ENCODE peak calls at places on chromosomes 5 and 9, in ten cellular contexts. One of them, this sample, is unnamed.

GRCh38 chr5:165460911-165461310 is 1955.5 kb downstream of the MAT2B start:
- DNase-seq in MCF 10A: peak; percentile 53
- DNase-seq in GM23338: no peak
- DNase-seq in lower lobe of right lung: no peak
- DNase-seq in non-pigmented ciliary epithelial cell: no peak
- DNase-seq in kidney tubule cell: no peak
- DNase-seq in T-cell: no peak
- DNase-seq in HCT116: no peak
- DNase-seq in cardiac fibroblast: no peak
- DNase-seq in HTR-8/SVneo: no peak
- DNase-seq in this sample: no peak

GRCh38 chr9:38084556-38084880 is 15.5 kb upstream of the SHB start:
- DNase-seq in GM23338: no peak
- DNase-seq in lower lobe of right lung: peak; percentile 60
- DNase-seq in non-pigmented ciliary epithelial cell: no peak
- DNase-seq in MCF 10A: no peak
- DNase-seq in cardiac fibroblast: no peak
- DNase-seq in HCT116: no peak
- DNase-seq in T-cell: no peak
- DNase-seq in kidney tubule cell: no peak
- DNase-seq in HTR-8/SVneo: no peak
- DNase-seq in this sample: no peak

GRCh38 chr9:98922721-98923435 is 20.8 kb upstream of the COL15A1 start:
- DNase-seq in non-pigmented ciliary epithelial cell: no peak
- DNase-seq in cardiac fibroblast: no peak
- DNase-seq in lower lobe of right lung: no peak
- DNase-seq in MCF 10A: no peak
- DNase-seq in HCT116: no peak
- DNase-seq in T-cell: no peak
- DNase-seq in GM23338: no peak
- DNase-seq in kidney tubule cell: peak; percentile 17
- DNase-seq in HTR-8/SVneo: no peak
- DNase-seq in this sample: no peak

GRCh38 chr5:171641891-171642290 is 143.7 kb upstream of the SMIM23 start:
- DNase-seq in GM23338: no peak
- DNase-seq in non-pigmented ciliary epithelial cell: no peak
- DNase-seq in HCT116: no peak
- DNase-seq in lower lobe of right lung: no peak
- DNase-seq in MCF 10A: no peak
- DNase-seq in HTR-8/SVneo: no peak
- DNase-seq in cardiac fibroblast: no peak
- DNase-seq in kidney tubule cell: no peak
- DNase-seq in T-cell: no peak
- DNase-seq in this sample: no peak

GRCh38 chr9:121748080-121748479 is 96.6 kb downstream of the DAB2IP start:
- DNase-seq in HCT116: no peak
- DNase-seq in non-pigmented ciliary epithelial cell: no peak
- DNase-seq in T-cell: no peak
- DNase-seq in lower lobe of right lung: no peak
- DNase-seq in cardiac fibroblast: peak; percentile 20
- DNase-seq in kidney tubule cell: no peak
- DNase-seq in GM23338: no peak
- DNase-seq in HTR-8/SVneo: no peak
- DNase-seq in MCF 10A: no peak
- DNase-seq in this sample: no peak

GRCh38 chr9:107336718-107337360 is 53.8 kb downstream of the RAD23B start:
- DNase-seq in T-cell: no peak
- DNase-seq in non-pigmented ciliary epithelial cell: no peak
- DNase-seq in kidney tubule cell: peak; percentile 56
- DNase-seq in MCF 10A: peak; percentile 65
- DNase-seq in GM23338: no peak
- DNase-seq in HTR-8/SVneo: no peak
- DNase-seq in lower lobe of right lung: no peak
- DNase-seq in HCT116: no peak
- DNase-seq in cardiac fibroblast: peak; percentile 62
- DNase-seq in this sample: peak; percentile 86

GRCh38 chr9:107700902-107701301 is 211.3 kb upstream of the KLF4 start:
- DNase-seq in GM23338: no peak
- DNase-seq in lower lobe of right lung: no peak
- DNase-seq in kidney tubule cell: no peak
- DNase-seq in MCF 10A: no peak
- DNase-seq in T-cell: no peak
- DNase-seq in non-pigmented ciliary epithelial cell: no peak
- DNase-seq in cardiac fibroblast: no peak
- DNase-seq in HTR-8/SVneo: no peak
- DNase-seq in HCT116: no peak
- DNase-seq in this sample: no peak

GRCh38 chr9:115691686-115692085 is 461.9 kb upstream of the PAPPA start:
- DNase-seq in HCT116: no peak
- DNase-seq in cardiac fibroblast: peak; percentile 94
- DNase-seq in HTR-8/SVneo: no peak
- DNase-seq in GM23338: no peak
- DNase-seq in MCF 10A: peak; percentile 89
- DNase-seq in T-cell: no peak
- DNase-seq in kidney tubule cell: peak; percentile 68
- DNase-seq in lower lobe of right lung: no peak
- DNase-seq in non-pigmented ciliary epithelial cell: no peak
- DNase-seq in this sample: peak; percentile 64

GRCh38 chr9:126398403-126399058 is 71.9 kb downstream of the MVB12B start:
- DNase-seq in MCF 10A: peak; percentile 68
- DNase-seq in non-pigmented ciliary epithelial cell: no peak
- DNase-seq in HCT116: no peak
- DNase-seq in kidney tubule cell: peak; percentile 61
- DNase-seq in lower lobe of right lung: peak; percentile 87
- DNase-seq in HTR-8/SVneo: peak; percentile 62
- DNase-seq in GM23338: peak; percentile 80
- DNase-seq in cardiac fibroblast: peak; percentile 68
- DNase-seq in T-cell: peak; percentile 46
- DNase-seq in this sample: peak; percentile 66

GRCh38 chr5:132362086-132362485 is 7.4 kb upstream of the SLC22A5 start:
- DNase-seq in HCT116: no peak
- DNase-seq in T-cell: no peak
- DNase-seq in HTR-8/SVneo: no peak
- DNase-seq in non-pigmented ciliary epithelial cell: no peak
- DNase-seq in GM23338: no peak
- DNase-seq in lower lobe of right lung: no peak
- DNase-seq in cardiac fibroblast: no peak
- DNase-seq in MCF 10A: peak; percentile 82
- DNase-seq in kidney tubule cell: no peak
- DNase-seq in this sample: no peak

GRCh38 chr5:68304421-68305052 is 89.0 kb downstream of the PIK3R1 start:
- DNase-seq in lower lobe of right lung: no peak
- DNase-seq in non-pigmented ciliary epithelial cell: no peak
- DNase-seq in HTR-8/SVneo: peak; percentile 22
- DNase-seq in cardiac fibroblast: no peak
- DNase-seq in T-cell: no peak
- DNase-seq in GM23338: no peak
- DNase-seq in kidney tubule cell: peak; percentile 68
- DNase-seq in HCT116: no peak
- DNase-seq in MCF 10A: no peak
- DNase-seq in this sample: no peak

GRCh38 chr5:7615566-7616061 is 219.7 kb downstream of the ADCY2 start:
- DNase-seq in HTR-8/SVneo: no peak
- DNase-seq in HCT116: no peak
- DNase-seq in T-cell: no peak
- DNase-seq in kidney tubule cell: peak; percentile 45
- DNase-seq in lower lobe of right lung: no peak
- DNase-seq in non-pigmented ciliary epithelial cell: no peak
- DNase-seq in MCF 10A: no peak
- DNase-seq in GM23338: no peak
- DNase-seq in cardiac fibroblast: peak; percentile 1
- DNase-seq in this sample: no peak

GRCh38 chr5:93790401-93790800 is 49.0 kb upstream of the POU5F2 start:
- DNase-seq in GM23338: no peak
- DNase-seq in HCT116: no peak
- DNase-seq in T-cell: no peak
- DNase-seq in kidney tubule cell: peak; percentile 17
- DNase-seq in cardiac fibroblast: peak; percentile 79
- DNase-seq in lower lobe of right lung: no peak
- DNase-seq in MCF 10A: peak; percentile 27
- DNase-seq in non-pigmented ciliary epithelial cell: no peak
- DNase-seq in HTR-8/SVneo: no peak
- DNase-seq in this sample: peak; percentile 84

GRCh38 chr9:114223564-114224246 is 68.4 kb downstream of the COL27A1 start:
- DNase-seq in non-pigmented ciliary epithelial cell: no peak
- DNase-seq in lower lobe of right lung: no peak
- DNase-seq in cardiac fibroblast: peak; percentile 87
- DNase-seq in MCF 10A: peak; percentile 72
- DNase-seq in kidney tubule cell: peak; percentile 84
- DNase-seq in T-cell: no peak
- DNase-seq in HCT116: peak; percentile 51
- DNase-seq in GM23338: no peak
- DNase-seq in HTR-8/SVneo: peak; percentile 33
- DNase-seq in this sample: peak; percentile 84

GRCh38 chr5:139877129-139877597 is 81.6 kb downstream of the PSD2 start:
- DNase-seq in HCT116: peak; percentile 71
- DNase-seq in GM23338: peak; percentile 36
- DNase-seq in non-pigmented ciliary epithelial cell: no peak
- DNase-seq in lower lobe of right lung: no peak
- DNase-seq in HTR-8/SVneo: no peak
- DNase-seq in MCF 10A: peak; percentile 87
- DNase-seq in kidney tubule cell: peak; percentile 21
- DNase-seq in cardiac fibroblast: no peak
- DNase-seq in T-cell: no peak
- DNase-seq in this sample: peak; percentile 90

GRCh38 chr5:73189816-73190451 is 16.9 kb downstream of the TMEM174 start:
- DNase-seq in kidney tubule cell: peak; percentile 14
- DNase-seq in cardiac fibroblast: peak; percentile 54
- DNase-seq in lower lobe of right lung: no peak
- DNase-seq in MCF 10A: peak; percentile 18
- DNase-seq in non-pigmented ciliary epithelial cell: no peak
- DNase-seq in T-cell: no peak
- DNase-seq in HCT116: no peak
- DNase-seq in HTR-8/SVneo: no peak
- DNase-seq in GM23338: peak; percentile 48
- DNase-seq in this sample: no peak

GRCh38 chr5:154444559-154445421 is 1.0 kb upstream of the SAP30L start:
- DNase-seq in GM23338: peak; percentile 60
- DNase-seq in cardiac fibroblast: no peak
- DNase-seq in T-cell: no peak
- DNase-seq in MCF 10A: peak; percentile 29
- DNase-seq in non-pigmented ciliary epithelial cell: no peak
- DNase-seq in HCT116: no peak
- DNase-seq in HTR-8/SVneo: peak; percentile 36
- DNase-seq in lower lobe of right lung: no peak
- DNase-seq in kidney tubule cell: peak; percentile 11
- DNase-seq in this sample: peak; percentile 6

GRCh38 chr9:19138084-19138483 is 10.8 kb upstream of the PLIN2 start:
- DNase-seq in HCT116: no peak
- DNase-seq in kidney tubule cell: peak; percentile 61
- DNase-seq in HTR-8/SVneo: no peak
- DNase-seq in T-cell: no peak
- DNase-seq in cardiac fibroblast: no peak
- DNase-seq in lower lobe of right lung: no peak
- DNase-seq in non-pigmented ciliary epithelial cell: no peak
- DNase-seq in MCF 10A: no peak
- DNase-seq in GM23338: no peak
- DNase-seq in this sample: no peak

GRCh38 chr9:77561321-77562020 is 86.7 kb downstream of the GNA14 start:
- DNase-seq in T-cell: no peak
- DNase-seq in cardiac fibroblast: no peak
- DNase-seq in non-pigmented ciliary epithelial cell: no peak
- DNase-seq in lower lobe of right lung: no peak
- DNase-seq in HCT116: no peak
- DNase-seq in HTR-8/SVneo: no peak
- DNase-seq in MCF 10A: no peak
- DNase-seq in GM23338: no peak
- DNase-seq in kidney tubule cell: no peak
- DNase-seq in this sample: no peak

GRCh38 chr5:161975350-161975749 is 92.2 kb upstream of the GABRG2 start:
- DNase-seq in GM23338: no peak
- DNase-seq in kidney tubule cell: no peak
- DNase-seq in HTR-8/SVneo: no peak
- DNase-seq in lower lobe of right lung: no peak
- DNase-seq in cardiac fibroblast: no peak
- DNase-seq in HCT116: no peak
- DNase-seq in MCF 10A: no peak
- DNase-seq in non-pigmented ciliary epithelial cell: no peak
- DNase-seq in T-cell: no peak
- DNase-seq in this sample: no peak

GRCh38 chr5:170896779-170897178 is 35.0 kb downstream of the RANBP17 start:
- DNase-seq in kidney tubule cell: no peak
- DNase-seq in HTR-8/SVneo: no peak
- DNase-seq in T-cell: no peak
- DNase-seq in non-pigmented ciliary epithelial cell: no peak
- DNase-seq in MCF 10A: peak; percentile 42
- DNase-seq in lower lobe of right lung: peak; percentile 44
- DNase-seq in HCT116: no peak
- DNase-seq in cardiac fibroblast: peak; percentile 74
- DNase-seq in GM23338: peak; percentile 89
- DNase-seq in this sample: peak; percentile 19

GRCh38 chr9:131635285-131635684 is 90.0 kb downstream of the PRRT1B start:
- DNase-seq in non-pigmented ciliary epithelial cell: peak; percentile 93
- DNase-seq in HCT116: peak; percentile 71
- DNase-seq in lower lobe of right lung: peak; percentile 92
- DNase-seq in cardiac fibroblast: peak; percentile 98
- DNase-seq in T-cell: peak; percentile 72
- DNase-seq in kidney tubule cell: peak; percentile 95
- DNase-seq in GM23338: peak; percentile 29
- DNase-seq in MCF 10A: peak; percentile 97
- DNase-seq in HTR-8/SVneo: peak; percentile 91
- DNase-seq in this sample: peak; percentile 90

GRCh38 chr5:127206320-127207113 is 84.1 kb upstream of the MEGF10 start:
- DNase-seq in non-pigmented ciliary epithelial cell: peak; percentile 83
- DNase-seq in lower lobe of right lung: no peak
- DNase-seq in HCT116: peak; percentile 26
- DNase-seq in MCF 10A: peak; percentile 95
- DNase-seq in GM23338: no peak
- DNase-seq in HTR-8/SVneo: peak; percentile 53
- DNase-seq in kidney tubule cell: peak; percentile 92
- DNase-seq in T-cell: no peak
- DNase-seq in cardiac fibroblast: peak; percentile 98
- DNase-seq in this sample: peak; percentile 94

GRCh38 chr9:69975681-69976080 is 68.0 kb upstream of the MAMDC2 start:
- DNase-seq in lower lobe of right lung: no peak
- DNase-seq in HCT116: no peak
- DNase-seq in HTR-8/SVneo: no peak
- DNase-seq in non-pigmented ciliary epithelial cell: peak; percentile 68
- DNase-seq in MCF 10A: no peak
- DNase-seq in GM23338: no peak
- DNase-seq in kidney tubule cell: peak; percentile 35
- DNase-seq in T-cell: no peak
- DNase-seq in cardiac fibroblast: no peak
- DNase-seq in this sample: no peak

GRCh38 chr9:134434896-134435506 is 108.7 kb downstream of the RXRA start:
- DNase-seq in kidney tubule cell: peak; percentile 98
- DNase-seq in cardiac fibroblast: peak; percentile 96
- DNase-seq in HCT116: no peak
- DNase-seq in non-pigmented ciliary epithelial cell: peak; percentile 83
- DNase-seq in lower lobe of right lung: peak; percentile 93
- DNase-seq in GM23338: no peak
- DNase-seq in HTR-8/SVneo: peak; percentile 88
- DNase-seq in T-cell: no peak
- DNase-seq in MCF 10A: peak; percentile 97
- DNase-seq in this sample: peak; percentile 59

GRCh38 chr9:15856591-15856990 is 303.7 kb downstream of the CCDC171 start:
- DNase-seq in HTR-8/SVneo: no peak
- DNase-seq in non-pigmented ciliary epithelial cell: peak; percentile 41
- DNase-seq in lower lobe of right lung: no peak
- DNase-seq in HCT116: no peak
- DNase-seq in MCF 10A: no peak
- DNase-seq in kidney tubule cell: no peak
- DNase-seq in cardiac fibroblast: peak; percentile 59
- DNase-seq in T-cell: no peak
- DNase-seq in GM23338: no peak
- DNase-seq in this sample: peak; percentile 5

GRCh38 chr9:27771803-27772545 is 198.7 kb upstream of the C9orf72 start:
- DNase-seq in non-pigmented ciliary epithelial cell: peak; percentile 45
- DNase-seq in T-cell: no peak
- DNase-seq in cardiac fibroblast: peak; percentile 86
- DNase-seq in lower lobe of right lung: no peak
- DNase-seq in GM23338: peak; percentile 82
- DNase-seq in MCF 10A: peak; percentile 63
- DNase-seq in kidney tubule cell: peak; percentile 62
- DNase-seq in HTR-8/SVneo: no peak
- DNase-seq in HCT116: no peak
- DNase-seq in this sample: peak; percentile 7

GRCh38 chr9:98008764-98009163 is 25.6 kb downstream of the ANP32B start:
- DNase-seq in GM23338: no peak
- DNase-seq in lower lobe of right lung: no peak
- DNase-seq in T-cell: no peak
- DNase-seq in MCF 10A: no peak
- DNase-seq in kidney tubule cell: no peak
- DNase-seq in HCT116: no peak
- DNase-seq in HTR-8/SVneo: no peak
- DNase-seq in non-pigmented ciliary epithelial cell: no peak
- DNase-seq in cardiac fibroblast: peak; percentile 36
- DNase-seq in this sample: peak; percentile 66

This sample was measured in PC-3.